ENCODE peak calls at places on chromosome 20, in four cellular contexts. C, F, K and J are unnamed samples.

GRCh38 chr20:5156670-5157448 is 30.1 kb downstream of the CDS2 start:
- DNase-seq in C (no peak), F (no peak), K (no peak), J (no peak)

GRCh38 chr20:34301587-34302311 is 1.4 kb downstream of the AHCY start:
- DNase-seq in C (no peak), F (no peak), K (no peak), J (no peak)

GRCh38 chr20:10219993-10220750 is 1.5 kb downstream of the SNAP25 start:
- DNase-seq in C (no peak), F (no peak), K (no peak), J (no peak)

GRCh38 chr20:46899619-46900018 is 5.0 kb downstream of the EYA2 start:
- DNase-seq in C (no peak), F (no peak), K (no peak), J (no peak)

GRCh38 chr20:13626724-13627123 is 12.0 kb downstream of the TASP1 start:
- DNase-seq in C (no peak), F (no peak), K (no peak), J (no peak)

GRCh38 chr20:6142348-6142993 is 19.6 kb upstream of the FERMT1 start:
- DNase-seq in C (no peak), F (peak), K (peak), J (no peak)

GRCh38 chr20:48603116-48603818 is 224.5 kb downstream of the PREX1 start:
- DNase-seq in C (no peak), F (peak), K (peak), J (no peak)

GRCh38 chr20:47210470-47210869 is 146.0 kb downstream of the ZMYND8 start:
- DNase-seq in C (no peak), F (no peak), K (no peak), J (no peak)

GRCh38 chr20:6940052-6940451 is 172.6 kb downstream of the BMP2 start:
- DNase-seq in C (no peak), F (peak), K (peak), J (no peak)

GRCh38 chr20:59939879-59940128 is 301 bp downstream of the PPP1R3D start:
- DNase-seq in C (peak), F (no peak), K (no peak), J (peak)

GRCh38 chr20:1809121-1809520 is 86.1 kb upstream of the SIRPA start:
- DNase-seq in C (no peak), F (no peak), K (no peak), J (no peak)

GRCh38 chr20:14996883-14997672 is 659.7 kb upstream of the FLRT3 start:
- DNase-seq in C (no peak), F (no peak), K (no peak), J (no peak)
- TF ChIP-seq CTCF in C (no peak), F (no peak), K (no peak), J (no peak)

GRCh38 chr20:8398289-8399051 is 266.4 kb downstream of the PLCB1 start:
- DNase-seq in C (no peak), F (no peak), K (no peak), J (no peak)
- TF ChIP-seq CTCF in C (no peak), F (peak), K (no peak), J (no peak)

GRCh38 chr20:51131806-51132205 is 108.9 kb upstream of the KCNG1 start:
- DNase-seq in C (no peak), F (no peak), K (no peak), J (no peak)

GRCh38 chr20:51135926-51136325 is 113.0 kb upstream of the KCNG1 start:
- DNase-seq in C (no peak), F (no peak), K (no peak), J (no peak)

GRCh38 chr20:51132286-51132810 is 109.4 kb upstream of the KCNG1 start:
- DNase-seq in C (no peak), F (no peak), K (no peak), J (no peak)

GRCh38 chr20:51136326-51136725 is 113.4 kb upstream of the KCNG1 start:
- DNase-seq in C (no peak), F (no peak), K (no peak), J (no peak)

DNA sequence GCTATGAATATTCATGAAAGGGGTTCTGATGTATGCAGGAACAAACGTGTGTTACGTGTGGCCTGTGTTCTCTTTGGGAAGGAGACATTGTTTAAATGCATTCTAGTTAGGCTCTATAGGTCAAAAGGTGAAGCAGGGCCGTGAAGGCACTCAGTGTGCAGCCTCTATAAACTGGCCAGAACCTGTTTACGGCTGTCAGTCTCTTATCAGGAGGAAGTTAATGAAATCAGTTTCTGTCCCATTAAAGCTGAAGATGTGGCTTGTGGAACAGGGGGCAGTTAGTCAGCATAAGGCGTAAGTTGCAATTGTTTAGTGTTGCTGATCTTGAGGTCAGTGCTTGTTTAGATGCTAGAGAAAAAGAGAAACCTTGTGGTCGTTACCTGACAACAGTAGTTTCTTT is 111.5 kb upstream of the KCNG1 start:
- DNase-seq in C (no peak), F (no peak), K (no peak), J (no peak)
- TF ChIP-seq CTCF in C (no peak), F (no peak), K (no peak), J (no peak)

GRCh38 chr20:22453244-22454080 is 130.9 kb downstream of the FOXA2 start:
- DNase-seq in C (no peak), F (peak), K (no peak), J (no peak)
- TF ChIP-seq CTCF in C (peak), F (peak), K (peak), J (no peak)

DNA sequence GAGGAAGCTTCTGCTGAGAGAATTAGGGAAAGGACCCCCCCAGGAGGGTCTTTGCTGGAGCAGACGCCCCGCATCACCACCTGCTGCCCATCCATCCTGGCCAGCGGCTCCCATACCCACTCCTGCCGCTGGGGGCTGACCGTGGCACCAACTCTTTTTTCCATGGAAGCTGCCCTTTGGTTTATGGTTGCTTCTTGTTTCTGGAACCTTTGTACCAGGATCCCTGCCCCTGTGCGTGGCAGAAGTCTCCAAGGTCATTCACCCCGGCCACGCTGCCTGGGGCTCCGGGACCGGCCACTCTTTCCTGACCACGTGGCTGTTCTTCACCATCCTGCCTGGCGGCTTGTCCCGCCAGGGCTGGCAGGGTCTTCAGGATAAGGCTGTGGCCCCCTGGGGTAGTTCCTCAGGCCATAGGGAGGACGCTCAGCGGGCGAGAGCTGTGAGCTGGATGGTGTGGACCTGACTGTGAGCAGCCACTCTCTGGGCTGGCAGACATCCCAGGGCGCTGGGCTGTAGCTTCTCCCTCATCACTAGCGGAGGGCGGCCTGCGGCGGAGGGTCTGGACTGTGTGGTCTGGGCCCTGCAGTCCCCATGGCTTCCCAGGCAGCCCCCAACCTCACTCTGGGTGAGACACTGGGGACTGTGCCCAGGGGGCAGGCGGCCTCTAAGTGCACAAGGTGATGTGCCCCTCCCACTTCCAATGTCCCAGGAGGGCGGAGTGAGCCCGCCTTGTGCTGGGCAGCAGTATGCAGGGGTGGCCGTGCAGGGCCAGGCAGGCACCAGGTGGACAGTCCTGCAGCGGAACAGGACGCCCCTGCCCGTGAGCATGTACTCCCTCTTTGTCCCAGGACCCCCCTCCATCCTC is 22.8 kb upstream of the RBBP8NL start:
- DNase-seq in C (no peak), F (no peak), K (no peak), J (no peak)
- TF ChIP-seq CTCF in C (no peak), F (no peak), K (no peak), J (no peak)

GRCh38 chr20:4016349-4017050 is 1.1 kb upstream of the RNF24 start:
- DNase-seq in C (no peak), F (no peak), K (no peak), J (no peak)

GRCh38 chr20:4011226-4011975 is 4.0 kb downstream of the RNF24 start:
- DNase-seq in C (no peak), F (no peak), K (no peak), J (no peak)

GRCh38 chr20:4013041-4013440 is 2.3 kb downstream of the RNF24 start:
- DNase-seq in C (no peak), F (no peak), K (no peak), J (no peak)

GRCh38 chr20:4012631-4013030 is 2.7 kb downstream of the RNF24 start:
- DNase-seq in C (no peak), F (no peak), K (no peak), J (no peak)

DNA sequence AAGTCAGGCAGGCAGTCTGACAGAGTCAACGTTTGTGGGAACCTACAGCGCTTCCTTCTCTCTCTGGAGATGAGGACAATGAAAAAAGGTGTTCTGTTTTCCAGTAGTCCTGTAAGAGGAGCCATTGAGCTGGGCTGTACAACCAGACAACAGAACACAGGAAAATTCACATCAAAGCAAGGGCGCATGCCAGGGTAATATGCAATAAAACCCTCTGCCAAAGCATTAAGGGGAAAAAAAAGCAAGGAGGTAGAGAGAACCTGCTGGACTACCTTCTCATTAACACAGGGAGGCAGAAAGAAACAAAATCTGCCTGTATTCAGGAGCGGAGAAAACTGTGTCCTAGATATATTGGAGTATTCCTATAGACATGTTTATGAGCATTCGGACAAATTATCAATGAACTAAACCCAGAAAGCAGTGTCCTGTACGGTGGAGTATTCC is 1.3 kb downstream of the RNF24 start:
- DNase-seq in C (peak), F (peak), K (no peak), J (no peak)
- TF ChIP-seq CTCF in C (peak), F (peak), K (peak), J (no peak)